ENCODE peak calls at places on chromosome 19, in six cellular contexts. W is lower lobe of right lung, X is gastrocnemius medialis, A is lung, Y is pancreas, K is upper lobe of right lung. Z is an unnamed sample.
A peak's percentile ranks its signal among the peaks of the same experiment; 100 is the strongest.

GRCh38 chr19:2089001-2089711 is 7.0 kb downstream of the MOB3A start:
- ATAC-seq in K (no peak), W (no peak), Y (no peak), X (no peak), A (no peak), Z (no peak)

GRCh38 chr19:12364391-12365093 is 941 bp downstream of the ZNF442 start:
- ATAC-seq in A (no peak), W (peak; percentile 25), Y (peak; percentile 4), X (peak; percentile 4), K (peak; percentile 4), Z (no peak)

GRCh38 chr19:38522915-38523314 is 89.4 kb downstream of the RYR1 start:
- ATAC-seq in W (no peak), X (no peak), K (no peak), Y (no peak), A (no peak), Z (no peak)

GRCh38 chr19:51439021-51439465 is 19.2 kb downstream of the SIGLEC8 start:
- ATAC-seq in K (peak; percentile 70), A (no peak), W (peak; percentile 61), X (no peak), Y (no peak), Z (no peak)

GRCh38 chr19:4536798-4537197 is 1.8 kb upstream of the PLIN5 start:
- ATAC-seq in W (no peak), X (peak; percentile 67), A (no peak), Y (no peak), K (no peak), Z (no peak)

GRCh38 chr19:33032218-33032781 is 32.4 kb downstream of the RHPN2 start:
- ATAC-seq in X (no peak), Y (no peak), A (no peak), K (no peak), W (no peak), Z (no peak)

GRCh38 chr19:52170304-52170703 is 1.1 kb downstream of the ZNF836 start:
- ATAC-seq in Y (no peak), K (peak; percentile 12), X (no peak), W (peak; percentile 33), A (no peak), Z (no peak)

GRCh38 chr19:5030136-5030820 is 61.4 kb downstream of the KDM4B start:
- ATAC-seq in Y (no peak), X (no peak), A (no peak), W (peak; percentile 6), K (peak; percentile 1), Z (no peak)

GRCh38 chr19:10520652-10521318 is 3.5 kb upstream of the S1PR5 start:
- ATAC-seq in W (no peak), K (no peak), A (no peak), X (no peak), Y (peak; percentile 27), Z (no peak)

GRCh38 chr19:50005428-50005827 is 19.7 kb downstream of the VRK3 start:
- ATAC-seq in Y (no peak), X (no peak), K (no peak), W (no peak), A (no peak), Z (no peak)

GRCh38 chr19:7808108-7808507 is 21.9 kb upstream of the EVI5L start:
- ATAC-seq in X (no peak), K (no peak), W (no peak), Y (no peak), A (no peak), Z (no peak)

GRCh38 chr19:3547767-3548282 is 8.9 kb downstream of the TEKTIP1 start:
- ATAC-seq in A (no peak), X (no peak), Y (no peak), W (no peak), K (no peak), Z (no peak)

GRCh38 chr19:38675611-38676010 is 28.2 kb downstream of the ACTN4 start:
- ATAC-seq in W (peak; percentile 54), K (peak; percentile 60), X (no peak), A (no peak), Y (no peak), Z (no peak)

GRCh38 chr19:14561832-14562351 is 10.0 kb downstream of the NDUFB7 start:
- ATAC-seq in X (peak; percentile 40), W (no peak), K (no peak), Y (peak; percentile 68), A (no peak), Z (no peak)

GRCh38 chr19:56476671-56477428 is at the start of gene ZNF667:
- ATAC-seq in K (no peak), A (no peak), Y (no peak), W (peak; percentile 6), X (no peak), Z (no peak)

GRCh38 chr19:4034048-4035017 is 26.8 kb downstream of the PIAS4 start:
- ATAC-seq in W (no peak), K (no peak), A (no peak), Y (peak; percentile 6), X (no peak), Z (no peak)

GRCh38 chr19:13796301-13797057 is 1.2 kb downstream of the ZSWIM4 start:
- ATAC-seq in X (peak; percentile 50), A (peak; percentile 10), Y (no peak), K (peak; percentile 27), W (peak; percentile 44), Z (peak; percentile 37)

GRCh38 chr19:4676955-4677731 is 7.0 kb upstream of the MYDGF start:
- ATAC-seq in Y (no peak), X (peak; percentile 81), A (peak; percentile 25), K (peak; percentile 80), W (peak; percentile 65), Z (peak; percentile 51)

GRCh38 chr19:40191836-40192646 is 815 bp downstream of the MAP3K10 start:
- ATAC-seq in X (no peak), Y (peak; percentile 18), A (no peak), W (peak; percentile 34), K (peak; percentile 42), Z (peak; percentile 8)

GRCh38 chr19:48325265-48325910 is at the start of gene EMP3:
- ATAC-seq in W (peak; percentile 20), X (peak; percentile 8), A (no peak), K (peak; percentile 24), Y (no peak), Z (peak; percentile 67)

GRCh38 chr19:39499082-39499642 is 415 bp downstream of the DLL3 start:
- ATAC-seq in X (no peak), W (no peak), Y (no peak), K (no peak), A (no peak), Z (no peak)

DNA sequence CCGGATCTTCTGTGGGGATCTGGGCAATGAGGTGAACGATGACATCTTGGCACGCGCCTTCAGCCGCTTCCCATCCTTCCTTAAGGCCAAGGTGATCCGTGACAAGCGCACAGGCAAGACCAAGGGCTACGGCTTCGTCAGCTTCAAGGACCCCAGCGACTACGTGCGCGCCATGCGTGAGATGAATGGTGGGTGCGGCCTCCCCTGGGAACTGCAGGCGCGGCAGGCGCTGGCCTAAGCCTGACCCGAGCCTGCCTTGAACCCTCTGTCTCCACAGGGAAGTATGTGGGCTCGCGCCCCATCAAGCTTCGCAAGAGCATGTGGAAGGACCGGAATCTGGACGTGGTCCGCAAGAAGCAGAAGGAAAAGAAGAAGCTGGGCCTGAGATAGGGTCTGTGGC is 4.4 kb upstream of the ETV2 start:
- ATAC-seq in X (no peak), K (no peak), W (no peak), Y (no peak), A (no peak), Z (no peak)
- TF ChIP-seq CTCF in X (no peak), K (no peak), W (no peak), Y (no peak), A (no peak), Z (no peak)

GRCh38 chr19:19475845-19476828 is 39.2 kb downstream of the TSSK6 start:
- ATAC-seq in Y (no peak), X (no peak), W (no peak), A (no peak), K (peak; percentile 19), Z (peak; percentile 36)
- H3K4me3 ChIP-seq in Y (no peak overlapping the region), X (no peak overlapping the region), W (no peak overlapping the region), A (no peak overlapping the region), K (no peak overlapping the region), Z (no peak overlapping the region)

GRCh38 chr19:29616541-29616940 is 10.5 kb downstream of the POP4 start:
- ATAC-seq in Y (no peak), X (no peak), A (no peak), K (no peak), W (no peak), Z (no peak)
- H3K36me3 ChIP-seq in Y (peaks cover 28% of the 10 kb centered on the region), X (no peaks in the 10 kb centered on the region), A (peaks cover 42% of the 10 kb centered on the region), K (peaks cover 51% of the 10 kb centered on the region), W (peaks cover 52% of the 10 kb centered on the region), Z (no peaks in the 10 kb centered on the region)

DNA sequence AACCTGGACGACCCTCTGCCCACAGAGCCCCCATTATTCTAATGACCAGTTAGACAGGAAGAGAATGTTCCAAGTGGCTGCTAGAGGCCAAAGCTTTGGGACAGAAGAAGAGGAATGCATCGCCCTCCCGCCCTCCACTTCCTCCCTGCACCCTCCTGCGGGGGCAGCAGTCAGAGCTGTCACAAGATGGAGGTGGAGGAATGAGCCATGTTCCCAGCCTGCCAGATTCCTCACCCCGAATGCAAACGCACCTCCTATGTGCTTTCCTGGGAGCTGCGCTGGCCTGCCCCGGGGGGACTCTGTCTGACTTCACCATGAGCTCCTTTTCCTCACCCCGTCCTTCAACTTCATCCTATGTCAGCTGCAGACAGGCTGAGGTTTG is 1.7 kb downstream of the YJEFN3 start:
- ATAC-seq in Y (no peak), W (no peak), A (no peak), K (no peak), X (no peak), Z (no peak)
- TF ChIP-seq CTCF in Y (no peak), W (no peak), A (no peak), K (no peak), X (no peak), Z (no peak)

DNA sequence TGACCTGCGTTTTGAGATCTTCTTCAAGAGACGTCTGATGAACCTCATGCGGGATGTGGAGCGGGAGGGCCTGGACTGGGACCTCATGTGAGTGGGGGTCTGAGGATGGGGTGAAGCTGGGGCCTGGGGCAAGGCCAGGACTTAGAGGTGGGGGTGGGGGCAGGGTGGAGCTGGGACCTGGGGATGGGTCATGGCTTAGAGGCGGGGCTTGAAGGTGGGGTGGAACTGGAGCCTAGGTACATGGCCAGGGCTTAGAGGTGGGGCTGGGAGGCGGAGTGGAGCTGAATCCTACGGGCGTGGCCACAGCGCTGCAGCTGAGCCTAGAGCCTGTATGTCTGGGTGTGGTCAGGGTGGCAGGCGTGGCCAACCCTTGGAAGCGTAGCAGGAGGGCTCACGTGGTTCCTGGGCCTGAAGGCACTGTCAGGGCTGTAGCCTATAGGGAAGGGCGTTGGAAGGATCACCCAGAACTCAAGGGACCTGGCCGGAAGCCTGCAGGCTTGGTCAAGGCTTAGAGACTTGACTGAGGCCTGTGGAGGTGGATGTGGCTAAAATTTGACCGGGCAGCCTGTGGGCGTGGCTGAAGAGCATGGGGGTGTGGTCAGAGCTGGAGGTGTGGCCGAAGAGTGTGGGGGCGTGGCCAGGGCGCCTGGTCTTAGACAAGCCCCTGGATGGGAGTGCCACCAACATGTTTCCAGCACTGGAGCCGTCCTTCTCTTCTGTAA is 24.2 kb downstream of the COLGALT1 start:
- ATAC-seq in Y (no peak), A (peak; percentile 60), K (peak; percentile 73), W (peak; percentile 63), X (no peak), Z (peak; percentile 69)
- H3K4me3 ChIP-seq in Y (no peak overlapping the region), A (no peak overlapping the region), K (no peak overlapping the region), W (no peak overlapping the region), X (no peak overlapping the region), Z (no peak overlapping the region)

GRCh38 chr19:47094557-47095517 is 18.7 kb downstream of the ZC3H4 start:
- ATAC-seq in W (peak; percentile 79), X (no peak), Y (peak; percentile 43), A (peak; percentile 59), K (peak; percentile 80), Z (no peak)
- H3K36me3 ChIP-seq in W (peaks cover 45% of the 10 kb centered on the region), X (no peaks in the 10 kb centered on the region), Y (no peaks in the 10 kb centered on the region), A (peaks cover 11% of the 10 kb centered on the region), K (peaks cover 41% of the 10 kb centered on the region), Z (no peaks in the 10 kb centered on the region)